ENCODE peak calls at places on chromosome 20, in eight cellular contexts. U is uterus, Z is adrenal gland, K is sigmoid colon, H is HCT116, O is esophagus muscularis mucosa, J is IMR-90, G is heart left ventricle. A is an unnamed sample. For H3K4me1, the result is how much of the 10 kb centered on the place peaks cover.

GRCh38 chr20:4763776-4764525 is 42.2 kb downstream of the PRND start:
- DNase-seq in U (no peak), Z (no peak), K (no peak), H (no peak), O (no peak), J (no peak), G (no peak), A (no peak)

GRCh38 chr20:23302386-23302785 is 48.2 kb upstream of the NXT1 start:
- DNase-seq in U (no peak), Z (no peak), K (peak), H (no peak), O (no peak), J (no peak), G (no peak), A (no peak)

GRCh38 chr20:1934162-1934561 is 39.0 kb downstream of the SIRPA start:
- DNase-seq in U (peak), Z (peak), K (no peak), H (no peak), O (no peak), J (peak), G (no peak), A (no peak)

GRCh38 chr20:31707994-31708744 is 14.5 kb downstream of the BCL2L1 start:
- DNase-seq in U (no peak), Z (peak), K (peak), H (no peak), O (no peak), J (no peak), G (peak), A (no peak)

GRCh38 chr20:1868856-1869255 is 26.4 kb upstream of the SIRPA start:
- DNase-seq in U (no peak), Z (peak), K (no peak), H (no peak), O (no peak), J (peak), G (no peak), A (no peak)

GRCh38 chr20:62142252-62143117 is 709 bp downstream of the PSMA7 start:
- DNase-seq in U (no peak), Z (peak), K (no peak), H (no peak), O (no peak), J (no peak), G (no peak), A (no peak)

GRCh38 chr20:2320813-2321658 is 25.2 kb downstream of the TGM3 start:
- DNase-seq in U (no peak), Z (no peak), K (no peak), H (no peak), O (no peak), J (no peak), G (no peak), A (no peak)

GRCh38 chr20:51050636-51051035 is 27.7 kb upstream of the KCNG1 start:
- DNase-seq in U (no peak), Z (no peak), K (no peak), H (no peak), O (no peak), J (no peak), G (no peak), A (no peak)

GRCh38 chr20:33005132-33005566 is 916 bp upstream of the SUN5 start:
- DNase-seq in U (no peak), Z (no peak), K (no peak), H (peak), O (no peak), J (peak), G (no peak), A (no peak)

GRCh38 chr20:23111307-23111943 is 25.3 kb upstream of the CD93 start:
- DNase-seq in U (no peak), Z (no peak), K (no peak), H (no peak), O (no peak), J (no peak), G (no peak), A (no peak)

GRCh38 chr20:51230727-51231126 is 207.8 kb upstream of the KCNG1 start:
- DNase-seq in U (no peak), Z (no peak), K (no peak), H (no peak), O (no peak), J (no peak), G (no peak), A (no peak)

GRCh38 chr20:52076164-52076563 is 115.4 kb downstream of the ZFP64 start:
- DNase-seq in U (no peak), Z (no peak), K (no peak), H (no peak), O (no peak), J (peak), G (no peak), A (no peak)

GRCh38 chr20:51562027-51562333 is 19.5 kb upstream of the NFATC2 start:
- DNase-seq in U (peak), Z (no peak), K (no peak), H (no peak), O (no peak), J (peak), G (no peak), A (no peak)

GRCh38 chr20:63191400-63191799 is 24.5 kb downstream of the YTHDF1 start:
- DNase-seq in U (no peak), Z (no peak), K (no peak), H (peak), O (no peak), J (peak), G (no peak), A (no peak)

DNA sequence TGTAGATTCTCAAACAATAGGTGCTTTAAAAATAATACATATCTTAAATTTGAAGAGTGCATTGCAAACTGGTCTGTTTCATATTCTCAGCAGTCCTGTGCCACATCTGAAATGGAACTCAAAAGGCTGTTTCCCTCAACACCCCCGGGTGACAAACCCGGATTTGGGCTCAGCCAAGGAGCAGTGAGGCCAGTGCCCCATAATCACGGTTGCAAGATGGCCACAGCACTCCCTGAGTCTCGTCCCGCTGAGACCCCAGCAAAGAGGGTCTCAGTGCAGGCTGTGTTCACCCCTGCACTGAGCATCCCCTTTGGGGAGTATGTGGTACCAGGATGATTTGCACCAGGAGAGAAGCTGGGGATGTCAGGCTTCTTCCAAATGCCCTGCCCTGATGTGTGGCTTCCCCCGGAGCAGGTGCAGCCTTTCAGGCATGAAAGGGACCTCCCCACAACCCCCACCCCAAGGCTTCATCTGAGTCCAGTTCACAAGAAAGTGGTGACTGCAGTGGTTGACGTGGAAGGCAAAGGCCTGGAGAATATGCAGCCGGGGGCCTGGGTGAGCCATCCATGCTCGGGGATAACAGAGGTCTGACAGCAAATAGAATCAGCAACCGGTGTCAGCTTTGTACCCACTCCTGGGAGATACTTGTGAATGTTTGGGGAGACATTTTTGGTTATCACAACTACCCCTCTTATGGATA is 202.9 kb downstream of the SYNDIG1 start:
- DNase-seq in U (no peak), Z (no peak), K (peak), H (no peak), O (no peak), J (no peak), G (no peak), A (no peak)
- H3K27ac ChIP-seq in U (no peak), Z (no peak), K (no peak), H (no peak), O (no peak), J (peak), G (no peak), A (no peak)

GRCh38 chr20:41014557-41015088 is 14.0 kb upstream of the TOP1 start:
- DNase-seq in U (no peak), Z (peak), K (no peak), H (no peak), O (no peak), J (peak), G (no peak), A (no peak)
- H3K4me1 ChIP-seq in U (under half), Z (under half), K (under half), H (under half), O (under half), J (under half), G (under half), A (under half)

GRCh38 chr20:38128691-38129090 is 36.4 kb downstream of the TGM2 start:
- DNase-seq in U (peak), Z (peak), K (peak), H (no peak), O (no peak), J (no peak), G (no peak), A (no peak)
- TF ChIP-seq POLR2A in U (no peak), Z (no peak), K (no peak), H (no peak), O (no peak), J (no peak), G (no peak), A (no peak)

DNA sequence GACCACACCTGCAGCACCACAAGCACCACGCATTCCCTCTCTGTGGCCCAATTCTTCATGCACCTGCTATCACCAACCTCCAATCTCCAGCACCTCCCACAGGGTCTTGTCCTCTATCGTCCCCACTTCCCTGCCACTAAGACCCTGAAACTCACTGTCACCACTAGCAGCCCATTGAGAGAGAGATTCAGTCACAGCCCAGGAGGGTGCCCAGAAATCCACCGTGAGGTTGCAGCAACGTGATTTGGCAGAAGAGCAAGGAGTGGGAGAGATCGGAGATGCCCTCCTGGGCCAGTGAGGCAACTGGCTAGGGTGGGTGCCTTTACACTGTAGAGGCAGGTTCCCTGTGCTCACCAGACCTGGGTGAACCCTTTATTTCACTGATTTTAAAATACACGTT is 90.1 kb downstream of the ANKRD60 start:
- DNase-seq in U (no peak), Z (no peak), K (peak), H (no peak), O (peak), J (no peak), G (no peak), A (no peak)
- H3K27ac ChIP-seq in U (no peak), Z (no peak), K (no peak), H (no peak), O (no peak), J (no peak), G (no peak), A (no peak)